ENCODE peak calls at places on chromosomes 11 and 22, in seven cellular contexts. D is HTR-8/SVneo; I is NB4; A is T47D; C is K562; X is H9; F is stimulated activated CD8-positive, alpha-beta memory T cell treated with anti-CD3 and anti-CD28 coated beads, Interleukin-15, amount 100 ng/mL, for 48 hours. J is an unnamed sample.

GRCh38 chr22:30416403-30416802 is 9.2 kb upstream of the MTFP1 start:
- DNase-seq in D (no peak), I (no peak), A (no peak), C (no peak), X (no peak), F (no peak), J (no peak)

GRCh38 chr11:33373636-33374035 is 116.5 kb downstream of the HIPK3 start:
- DNase-seq in D (no peak), I (no peak), A (no peak), C (no peak), X (no peak), F (no peak), J (no peak)

GRCh38 chr11:61281581-61282250 is 13.4 kb downstream of the VWCE start:
- DNase-seq in D (no peak), I (peak), A (peak), C (peak), X (peak), F (no peak), J (peak)

GRCh38 chr22:32567544-32567943 is 92.9 kb downstream of the FBXO7 start:
- DNase-seq in D (no peak), I (no peak), A (no peak), C (no peak), X (no peak), F (no peak), J (no peak)

GRCh38 chr22:20865869-20866445 is 7.2 kb downstream of the SNAP29 start:
- DNase-seq in D (no peak), I (no peak), A (no peak), C (peak), X (no peak), F (no peak), J (no peak)

GRCh38 chr11:78641541-78641940 is 66.9 kb upstream of the NARS2 start:
- DNase-seq in D (no peak), I (no peak), A (no peak), C (no peak), X (no peak), F (no peak), J (no peak)

GRCh38 chr22:26610072-26610958 is 7.5 kb downstream of the CRYBB1 start:
- DNase-seq in D (peak), I (peak), A (no peak), C (no peak), X (no peak), F (peak), J (no peak)

GRCh38 chr11:69212121-69213110 is 56.7 kb downstream of the SMIM38 start:
- DNase-seq in D (no peak), I (no peak), A (no peak), C (no peak), X (peak), F (no peak), J (peak)

GRCh38 chr11:18956630-18957029 is 17.4 kb upstream of the MRGPRX1 start:
- DNase-seq in D (no peak), I (no peak), A (no peak), C (no peak), X (no peak), F (no peak), J (no peak)

J was measured in H7.